ENCODE peak calls at places on chromosomes 4 and X, in six cellular contexts. U is transverse colon, D is A549, J is suprapubic skin, Z is stomach, Y is ovary. X is an unnamed sample.

GRCh38 chrX:13750204-13750603 is 15.7 kb downstream of the OFD1 start:
- DNase-seq in U (no peak), D (peak), J (no peak), Z (no peak), Y (no peak), X (no peak)

GRCh38 chr4:7332216-7333023 is 102.3 kb downstream of the PSAPL1 start:
- DNase-seq in U (peak), D (no peak), J (no peak), Z (no peak), Y (peak), X (no peak)

GRCh38 chr4:65670331-65671031 is at the start of gene EPHA5:
- DNase-seq in U (no peak), D (no peak), J (peak), Z (peak), Y (peak), X (no peak)

GRCh38 chr4:53059253-53059652 is 197.1 kb downstream of the RASL11B start:
- DNase-seq in U (no peak), D (no peak), J (no peak), Z (no peak), Y (no peak), X (no peak)

GRCh38 chr4:39044947-39045734 is 12.9 kb upstream of the TMEM156 start:
- DNase-seq in U (no peak), D (no peak), J (no peak), Z (peak), Y (peak), X (no peak)

GRCh38 chrX:41922125-41922521 is 1.2 kb downstream of the CASK start:
- DNase-seq in U (no peak), D (no peak), J (no peak), Z (no peak), Y (peak), X (no peak)

GRCh38 chr4:155376387-155377268 is at the start of gene MAP9:
- DNase-seq in U (peak), D (peak), J (peak), Z (peak), Y (peak), X (no peak)

GRCh38 chrX:3728454-3728853 is 15.0 kb upstream of the PRKX start:
- DNase-seq in U (no peak), D (no peak), J (no peak), Z (no peak), Y (no peak), X (no peak)

GRCh38 chr4:181688416-181688815 is 554.8 kb upstream of the TENM3 start:
- DNase-seq in U (no peak), D (no peak), J (no peak), Z (no peak), Y (no peak), X (no peak)

GRCh38 chrX:19798423-19798822 is 89.0 kb downstream of the SH3KBP1 start:
- DNase-seq in U (no peak), D (no peak), J (no peak), Z (no peak), Y (no peak), X (no peak)

DNA sequence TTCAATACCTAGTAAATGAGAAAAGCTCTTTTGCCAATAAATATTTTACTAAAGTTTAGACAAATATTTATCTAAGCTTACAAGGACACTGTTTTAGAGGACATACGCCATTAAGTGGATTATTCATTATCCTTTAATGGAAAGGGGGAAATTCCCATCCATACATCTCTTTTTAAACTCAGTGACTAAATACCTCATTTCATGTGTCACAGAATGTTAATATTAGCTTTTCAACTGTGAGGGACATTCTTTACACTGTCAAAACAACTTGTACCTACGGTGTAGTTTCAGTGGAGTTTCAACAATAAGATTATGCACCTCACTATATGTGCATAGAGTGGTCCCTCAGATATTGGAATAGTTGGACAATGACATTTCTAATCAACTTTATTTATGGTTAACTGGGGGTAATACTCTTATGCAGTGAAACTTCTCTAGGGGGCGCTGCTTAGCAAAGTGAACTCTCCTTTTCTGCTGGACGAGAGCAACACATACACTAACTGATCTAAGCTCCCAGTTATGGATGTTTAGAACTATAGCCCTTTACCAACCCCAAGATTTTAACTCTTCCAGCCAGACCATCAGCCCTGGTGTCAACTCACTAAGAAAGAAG is 9.7 kb downstream of the HS6ST2 start:
- DNase-seq in U (no peak), D (no peak), J (no peak), Z (no peak), Y (no peak), X (no peak)
- TF ChIP-seq CTCF in U (no peak), D (no peak), J (no peak), Z (no peak), Y (no peak), X (no peak)

DNA sequence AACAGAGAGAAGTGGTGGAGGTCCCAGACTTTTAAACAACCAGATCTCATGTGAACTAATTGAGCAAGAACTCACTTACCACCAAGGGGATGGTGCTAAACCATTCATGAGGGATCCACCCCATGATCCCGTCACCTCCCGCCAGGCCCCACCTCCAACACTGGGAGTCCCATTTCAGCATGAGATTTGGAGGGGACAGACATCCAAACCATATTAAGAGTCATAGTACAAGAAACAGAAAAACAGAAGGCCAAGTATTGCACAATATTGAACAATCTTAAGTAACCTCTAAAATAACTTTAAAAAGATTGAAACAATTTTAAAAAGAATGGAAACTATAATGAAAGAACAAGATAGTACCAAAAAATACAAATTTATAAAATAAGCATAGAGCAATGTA is 110.0 kb downstream of the CBR4 start:
- DNase-seq in U (no peak), D (no peak), J (no peak), Z (no peak), Y (no peak), X (no peak)
- H3K27ac ChIP-seq in U (no peak), D (no peak), J (peak), Z (no peak), Y (no peak), X (peak)

DNA sequence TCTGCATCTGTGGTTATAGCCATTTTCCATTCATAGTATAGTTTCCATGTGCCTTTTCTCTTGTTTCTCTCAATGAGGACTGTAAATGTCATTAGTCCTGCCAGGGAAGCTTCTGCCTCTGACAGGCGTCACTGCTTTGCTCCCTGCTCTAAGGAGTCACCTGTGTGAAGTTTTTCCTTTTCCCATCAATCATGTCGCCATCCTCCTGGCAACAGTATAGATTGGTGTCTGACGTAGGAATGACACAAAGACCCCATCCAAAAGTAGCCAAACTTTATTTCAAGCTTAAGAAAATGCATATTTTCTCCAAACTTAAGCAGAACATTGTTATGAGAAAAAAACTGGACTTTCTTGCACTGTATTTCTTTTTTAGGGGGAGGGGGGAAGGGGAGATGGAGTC is 23.1 kb upstream of the MECP2 start:
- DNase-seq in U (no peak), D (no peak), J (no peak), Z (no peak), Y (no peak), X (no peak)
- TF ChIP-seq EP300 in U (no peak), D (no peak), J (no peak), Z (no peak), Y (no peak), X (no peak)

GRCh38 chr4:22895482-22895881 is 202.7 kb downstream of the GBA3 start:
- DNase-seq in U (no peak), D (no peak), J (no peak), Z (no peak), Y (no peak), X (no peak)

GRCh38 chr4:22901631-22902030 is 208.9 kb downstream of the GBA3 start:
- DNase-seq in U (no peak), D (no peak), J (no peak), Z (no peak), Y (no peak), X (no peak)

GRCh38 chr4:22897520-22898108 is 204.9 kb downstream of the GBA3 start:
- DNase-seq in U (peak), D (peak), J (no peak), Z (peak), Y (no peak), X (no peak)
- TF ChIP-seq CTCF in U (peak), D (peak), J (no peak), Z (peak), Y (no peak), X (peak)